ENCODE peak calls at places on chromosomes 16 and 17, in nine cellular contexts. I is breast epithelium; T is tibial nerve; Y is mesendoderm; P is mesenchymal stem cell; A is left lung; N is CD8-positive, alpha-beta T cell; X is naive thymus-derived CD4-positive, alpha-beta T cell; U is fibroblast of lung. G is an unnamed sample. For H3K4me1, the result is how much of the 10 kb centered on the place peaks cover.

GRCh38 chr16:61233718-61234117 is 802.5 kb downstream of the CDH8 start:
- DNase-seq in I (no peak), T (no peak), Y (no peak), P (no peak), A (no peak), N (no peak), X (no peak), U (no peak), G (no peak)

GRCh38 chr17:7382901-7383300 is 2.0 kb downstream of the TNK1 start:
- DNase-seq in I (no peak), T (no peak), Y (no peak), P (no peak), A (no peak), N (no peak), X (no peak), U (no peak), G (no peak)

GRCh38 chr16:54846761-54847160 is 83.9 kb upstream of the IRX5 start:
- DNase-seq in I (no peak), T (no peak), Y (peak), P (no peak), A (no peak), N (no peak), X (no peak), U (peak), G (no peak)

GRCh38 chr16:69542974-69543373 is 22.8 kb upstream of the NFAT5 start:
- DNase-seq in I (no peak), T (no peak), Y (no peak), P (no peak), A (no peak), N (no peak), X (no peak), U (peak), G (no peak)

GRCh38 chr16:58020628-58021521 is 4.7 kb upstream of the MMP15 start:
- DNase-seq in I (no peak), T (peak), Y (peak), P (peak), A (peak), N (peak), X (peak), U (no peak), G (no peak)

GRCh38 chr17:32494621-32495346 is 8.0 kb downstream of the CDK5R1 start:
- DNase-seq in I (no peak), T (no peak), Y (no peak), P (no peak), A (no peak), N (no peak), X (no peak), U (peak), G (no peak)

GRCh38 chr17:67139784-67140665 is 95.7 kb downstream of the CACNG1 start:
- DNase-seq in I (no peak), T (no peak), Y (peak), P (peak), A (no peak), N (no peak), X (no peak), U (peak), G (peak)

GRCh38 chr16:29961479-29962343 is at the start of gene TMEM219:
- DNase-seq in I (peak), T (peak), Y (peak), P (peak), A (peak), N (peak), X (peak), U (peak), G (peak)

GRCh38 chr16:79171504-79172240 is 428.9 kb downstream of the MAF start:
- DNase-seq in I (no peak), T (no peak), Y (no peak), P (no peak), A (no peak), N (no peak), X (no peak), U (no peak), G (no peak)

GRCh38 chr16:80092686-80093085 is 448.1 kb upstream of the DYNLRB2 start:
- DNase-seq in I (no peak), T (no peak), Y (no peak), P (no peak), A (no peak), N (no peak), X (no peak), U (peak), G (no peak)

GRCh38 chr16:47780213-47780612 is 319.1 kb downstream of the PHKB start:
- DNase-seq in I (no peak), T (no peak), Y (no peak), P (no peak), A (no peak), N (no peak), X (no peak), U (no peak), G (peak)

GRCh38 chr17:82497483-82498405 is 21.8 kb upstream of the FOXK2 start:
- DNase-seq in I (no peak), T (peak), Y (peak), P (peak), A (peak), N (peak), X (peak), U (peak), G (no peak)

GRCh38 chr17:37847811-37848331 is 76.3 kb upstream of the TBC1D3K start:
- DNase-seq in I (no peak), T (no peak), Y (no peak), P (peak), A (no peak), N (no peak), X (no peak), U (no peak), G (no peak)

GRCh38 chr16:12146966-12147365 is 170.4 kb downstream of the SNX29 start:
- DNase-seq in I (no peak), T (no peak), Y (no peak), P (no peak), A (no peak), N (no peak), X (no peak), U (no peak), G (no peak)

GRCh38 chr17:66707051-66707450 is 127.9 kb upstream of the CACNG5 start:
- DNase-seq in I (no peak), T (no peak), Y (no peak), P (no peak), A (no peak), N (no peak), X (no peak), U (no peak), G (no peak)

GRCh38 chr16:23836404-23837291 is 865 bp downstream of the PRKCB start:
- DNase-seq in I (no peak), T (no peak), Y (peak), P (no peak), A (peak), N (peak), X (peak), U (no peak), G (peak)

DNA sequence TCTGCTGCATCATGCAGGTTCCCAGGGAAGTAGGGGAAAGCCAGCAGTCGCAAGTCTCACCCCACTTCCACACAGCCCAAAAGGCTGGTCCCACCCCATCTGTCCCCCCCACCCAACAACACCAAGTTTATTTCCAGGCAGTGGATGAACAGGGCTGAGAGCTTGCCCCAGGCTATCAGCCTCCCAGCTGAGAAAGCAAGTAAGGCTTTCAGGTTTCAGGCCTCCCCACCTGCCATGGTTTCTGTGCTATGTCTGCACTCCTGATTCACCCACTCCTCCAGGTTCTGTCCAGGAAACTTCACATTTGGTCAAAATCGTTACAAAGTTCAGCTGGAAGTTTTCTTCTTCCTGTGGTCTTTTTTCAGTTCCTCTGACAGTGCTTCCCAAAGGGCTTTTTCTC is 97.5 kb upstream of the HS3ST3A1 start:
- DNase-seq in I (no peak), T (no peak), Y (no peak), P (no peak), A (no peak), N (no peak), X (no peak), U (no peak), G (no peak)
- H3K4me1 ChIP-seq in I (under half), T (under half), Y (under half), P (under half), A (under half), N (under half), X (under half), U (under half), G (under half)

GRCh38 chr17:71284032-71284755 is 836.6 kb upstream of the SOX9 start:
- DNase-seq in I (no peak), T (no peak), Y (no peak), P (no peak), A (no peak), N (no peak), X (no peak), U (peak), G (no peak)

GRCh38 chr17:71286625-71287024 is 834.2 kb upstream of the SOX9 start:
- DNase-seq in I (no peak), T (no peak), Y (peak), P (no peak), A (no peak), N (no peak), X (no peak), U (no peak), G (no peak)

GRCh38 chr17:71283486-71283885 is 837.3 kb upstream of the SOX9 start:
- DNase-seq in I (no peak), T (no peak), Y (no peak), P (no peak), A (no peak), N (no peak), X (no peak), U (no peak), G (no peak)

GRCh38 chr17:71287246-71287828 is 833.5 kb upstream of the SOX9 start:
- DNase-seq in I (no peak), T (no peak), Y (peak), P (no peak), A (no peak), N (no peak), X (no peak), U (peak), G (no peak)
- H3K4me1 ChIP-seq in I (under half), T (under half), Y (under half), P (under half), A (under half), N (under half), X (under half), U (under half), G (under half)

DNA sequence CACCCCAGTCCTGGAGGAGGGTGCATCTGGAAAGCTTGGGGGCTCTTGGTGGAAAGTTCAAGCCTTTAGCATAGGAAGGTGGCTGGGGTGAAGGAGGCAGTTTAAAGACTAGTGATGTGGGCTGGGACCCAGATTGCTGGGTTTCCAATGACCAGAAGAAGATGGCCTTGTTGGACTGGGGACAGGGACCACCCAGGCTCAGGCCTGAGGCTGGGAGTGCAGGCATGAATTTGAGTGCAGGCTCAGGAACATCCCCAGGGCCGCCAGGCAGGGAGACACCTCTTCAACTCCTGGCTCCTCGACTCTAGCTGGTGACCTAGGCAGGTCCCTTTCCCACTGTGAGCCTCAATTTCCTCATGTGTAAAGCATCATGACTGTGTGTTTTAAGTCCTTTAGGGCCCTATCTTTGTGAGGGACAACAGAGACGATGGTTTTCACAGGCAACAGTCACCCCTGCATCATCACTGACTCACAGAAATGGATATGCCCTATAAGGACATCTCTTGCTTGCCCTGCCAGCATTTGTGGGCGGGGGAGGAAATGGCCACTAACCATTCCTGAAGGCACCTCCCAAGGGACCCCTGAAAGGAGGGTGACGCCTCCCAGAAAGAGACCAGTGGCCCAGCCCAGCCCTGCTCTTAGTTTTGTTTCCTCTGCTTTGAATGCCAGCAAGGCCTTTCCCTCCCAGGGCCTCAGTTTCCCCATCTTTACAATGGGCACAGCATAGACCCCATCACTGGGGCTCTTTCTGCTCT is 11.1 kb downstream of the NLRC5 start:
- DNase-seq in I (no peak), T (peak), Y (no peak), P (peak), A (no peak), N (no peak), X (no peak), U (peak), G (no peak)
- H3K4me1 ChIP-seq in I (under half), T (under half), Y (under half), P (under half), A (under half), N (half or more), X (half or more), U (under half), G (under half)

GRCh38 chr17:27491713-27492190 is 35.5 kb downstream of the KSR1 start:
- DNase-seq in I (no peak), T (no peak), Y (peak), P (no peak), A (no peak), N (no peak), X (no peak), U (no peak), G (no peak)
- H3K4me1 ChIP-seq in I (under half), T (half or more), Y (under half), P (under half), A (under half), N (under half), X (under half), U (under half), G (under half)

DNA sequence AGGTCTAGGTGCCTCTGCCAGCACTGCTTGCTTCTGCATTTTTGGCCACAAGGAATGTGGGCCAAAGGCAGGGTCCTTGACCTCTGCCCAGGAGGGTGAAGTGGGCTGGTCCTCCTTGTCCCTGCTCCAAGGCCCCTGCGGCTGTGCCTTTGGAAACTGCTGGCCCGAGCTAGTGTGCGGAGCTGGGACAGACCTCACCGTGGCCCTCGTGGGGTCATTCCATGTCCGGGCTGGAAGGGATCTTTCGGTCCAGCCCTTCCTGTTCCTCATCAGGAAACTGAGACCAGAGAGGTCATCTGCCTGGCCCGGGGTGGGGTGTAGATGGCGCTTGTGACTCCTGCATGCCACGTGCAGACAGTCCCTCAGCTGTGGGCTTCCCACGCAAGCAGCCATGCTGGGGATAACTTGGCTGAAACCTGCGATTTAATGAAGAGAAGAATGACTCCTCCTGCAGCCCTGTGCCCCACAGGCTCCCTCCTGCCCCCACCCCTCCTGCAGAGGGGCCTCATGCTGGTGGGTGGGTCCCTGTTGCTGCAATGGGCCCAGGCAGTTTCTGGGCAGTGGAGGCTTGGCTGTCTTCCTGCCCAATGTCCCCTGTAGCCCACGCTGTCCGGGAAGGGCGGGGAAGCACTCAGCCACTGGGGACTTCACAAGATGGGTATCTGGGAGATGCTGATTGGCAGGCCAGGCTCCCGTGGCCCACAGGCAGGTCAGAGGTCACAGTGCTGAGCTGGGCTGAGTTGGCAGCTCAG is 245.2 kb downstream of the SEC14L1 start:
- DNase-seq in I (no peak), T (no peak), Y (no peak), P (no peak), A (no peak), N (no peak), X (no peak), U (no peak), G (no peak)
- H3K4me1 ChIP-seq in I (under half), T (half or more), Y (under half), P (half or more), A (half or more), N (half or more), X (half or more), U (half or more), G (under half)

GRCh38 chr17:80791758-80792284 is 199.8 kb upstream of the CHMP6 start:
- DNase-seq in I (no peak), T (peak), Y (no peak), P (peak), A (no peak), N (no peak), X (no peak), U (peak), G (no peak)
- H3K4me1 ChIP-seq in I (under half), T (half or more), Y (under half), P (under half), A (under half), N (half or more), X (half or more), U (half or more), G (under half)

DNA sequence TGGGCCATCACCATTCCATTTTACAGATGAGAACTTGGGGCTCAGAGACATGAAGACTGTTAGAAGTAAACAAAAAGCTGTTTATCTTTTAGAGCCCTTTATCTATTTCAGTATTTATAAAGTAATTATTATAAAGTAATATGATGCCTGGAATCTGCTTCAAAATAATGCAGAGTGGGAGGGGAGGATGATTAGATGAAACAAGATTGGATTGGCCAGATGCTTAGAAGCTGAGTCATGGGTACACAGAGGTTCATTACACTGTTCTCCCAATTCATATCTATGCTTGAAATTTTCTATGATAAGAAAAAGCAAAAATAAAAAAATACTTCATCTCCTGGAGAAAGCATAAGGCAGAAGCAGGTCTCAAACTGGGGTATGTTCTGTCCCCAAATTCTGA is 29.4 kb downstream of the TOM1L2 start:
- DNase-seq in I (no peak), T (no peak), Y (peak), P (no peak), A (no peak), N (no peak), X (no peak), U (peak), G (no peak)
- H3K4me1 ChIP-seq in I (under half), T (half or more), Y (under half), P (under half), A (under half), N (under half), X (under half), U (under half), G (under half)